ENCODE peak calls at places on chromosomes 3 and 15, in ten cellular contexts. One of them, this sample, is unnamed.

GRCh38 chr3:196778755-196779154 is 39.1 kb downstream of the PAK2 start:
- DNase-seq in tibial nerve: no peak
- DNase-seq in AG10803: peak; percentile 86
- DNase-seq in CD4-positive, alpha-beta T cell: no peak
- DNase-seq in mucosa of descending colon: no peak
- DNase-seq in omental fat pad: no peak
- DNase-seq in upper lobe of right lung: no peak
- DNase-seq in psoas muscle: no peak
- DNase-seq in RWPE1: no peak
- DNase-seq in B cell: no peak
- DNase-seq in this sample: no peak

GRCh38 chr15:95405447-95405846 is 925.1 kb upstream of the NR2F2 start:
- DNase-seq in tibial nerve: no peak
- DNase-seq in AG10803: peak; percentile 8
- DNase-seq in CD4-positive, alpha-beta T cell: no peak
- DNase-seq in mucosa of descending colon: no peak
- DNase-seq in omental fat pad: no peak
- DNase-seq in upper lobe of right lung: no peak
- DNase-seq in psoas muscle: no peak
- DNase-seq in RWPE1: no peak
- DNase-seq in B cell: no peak
- DNase-seq in this sample: no peak

GRCh38 chr3:40899286-40899712 is 300.0 kb upstream of the CTNNB1 start:
- DNase-seq in tibial nerve: no peak
- DNase-seq in AG10803: peak; percentile 42
- DNase-seq in CD4-positive, alpha-beta T cell: no peak
- DNase-seq in mucosa of descending colon: no peak
- DNase-seq in omental fat pad: no peak
- DNase-seq in upper lobe of right lung: no peak
- DNase-seq in psoas muscle: no peak
- DNase-seq in RWPE1: peak; percentile 11
- DNase-seq in B cell: no peak
- DNase-seq in this sample: no peak

GRCh38 chr15:94287794-94288246 is 56.5 kb downstream of the MCTP2 start:
- DNase-seq in tibial nerve: no peak
- DNase-seq in AG10803: no peak
- DNase-seq in CD4-positive, alpha-beta T cell: no peak
- DNase-seq in mucosa of descending colon: no peak
- DNase-seq in omental fat pad: no peak
- DNase-seq in upper lobe of right lung: no peak
- DNase-seq in psoas muscle: no peak
- DNase-seq in RWPE1: no peak
- DNase-seq in B cell: peak; percentile 84
- DNase-seq in this sample: no peak

GRCh38 chr3:124700880-124701684 is 29.2 kb upstream of the UMPS start:
- DNase-seq in tibial nerve: no peak
- DNase-seq in AG10803: peak; percentile 29
- DNase-seq in CD4-positive, alpha-beta T cell: no peak
- DNase-seq in mucosa of descending colon: no peak
- DNase-seq in omental fat pad: no peak
- DNase-seq in upper lobe of right lung: no peak
- DNase-seq in psoas muscle: no peak
- DNase-seq in RWPE1: no peak
- DNase-seq in B cell: no peak
- DNase-seq in this sample: no peak

GRCh38 chr3:188335656-188336055 is 181.7 kb downstream of the LPP start:
- DNase-seq in tibial nerve: no peak
- DNase-seq in AG10803: no peak
- DNase-seq in CD4-positive, alpha-beta T cell: no peak
- DNase-seq in mucosa of descending colon: no peak
- DNase-seq in omental fat pad: no peak
- DNase-seq in upper lobe of right lung: no peak
- DNase-seq in psoas muscle: no peak
- DNase-seq in RWPE1: no peak
- DNase-seq in B cell: no peak
- DNase-seq in this sample: no peak

GRCh38 chr3:80035021-80035420 is 267.2 kb upstream of the ROBO1 start:
- DNase-seq in tibial nerve: no peak
- DNase-seq in AG10803: no peak
- DNase-seq in CD4-positive, alpha-beta T cell: no peak
- DNase-seq in mucosa of descending colon: no peak
- DNase-seq in omental fat pad: no peak
- DNase-seq in upper lobe of right lung: no peak
- DNase-seq in psoas muscle: no peak
- DNase-seq in RWPE1: no peak
- DNase-seq in B cell: no peak
- DNase-seq in this sample: no peak

GRCh38 chr3:98534734-98535133 is 3.0 kb downstream of the GPR15 start:
- DNase-seq in tibial nerve: no peak
- DNase-seq in AG10803: no peak
- DNase-seq in CD4-positive, alpha-beta T cell: no peak
- DNase-seq in mucosa of descending colon: no peak
- DNase-seq in omental fat pad: no peak
- DNase-seq in upper lobe of right lung: no peak
- DNase-seq in psoas muscle: no peak
- DNase-seq in RWPE1: no peak
- DNase-seq in B cell: no peak
- DNase-seq in this sample: no peak

GRCh38 chr3:52481819-52482521 is 13.2 kb upstream of the STAB1 start:
- DNase-seq in tibial nerve: no peak
- DNase-seq in AG10803: no peak
- DNase-seq in CD4-positive, alpha-beta T cell: no peak
- DNase-seq in mucosa of descending colon: no peak
- DNase-seq in omental fat pad: no peak
- DNase-seq in upper lobe of right lung: peak; percentile 68
- DNase-seq in psoas muscle: peak; percentile 33
- DNase-seq in RWPE1: no peak
- DNase-seq in B cell: no peak
- DNase-seq in this sample: peak; percentile 39

GRCh38 chr15:74035121-74035829 is 40.8 kb downstream of the PML start:
- DNase-seq in tibial nerve: no peak
- DNase-seq in AG10803: no peak
- DNase-seq in CD4-positive, alpha-beta T cell: no peak
- DNase-seq in mucosa of descending colon: no peak
- DNase-seq in omental fat pad: no peak
- DNase-seq in upper lobe of right lung: no peak
- DNase-seq in psoas muscle: no peak
- DNase-seq in RWPE1: no peak
- DNase-seq in B cell: no peak
- DNase-seq in this sample: no peak
- TF ChIP-seq CTCF in tibial nerve: no peak
- TF ChIP-seq CTCF in AG10803: no peak
- TF ChIP-seq CTCF in CD4-positive, alpha-beta T cell: no peak
- TF ChIP-seq CTCF in mucosa of descending colon: no peak
- TF ChIP-seq CTCF in omental fat pad: no peak
- TF ChIP-seq CTCF in upper lobe of right lung: no peak
- TF ChIP-seq CTCF in psoas muscle: no peak
- TF ChIP-seq CTCF in RWPE1: no peak
- TF ChIP-seq CTCF in B cell: no peak
- TF ChIP-seq CTCF in this sample: no peak

GRCh38 chr3:58452176-58452575 is 18.5 kb upstream of the PDHB start:
- DNase-seq in tibial nerve: no peak
- DNase-seq in AG10803: no peak
- DNase-seq in CD4-positive, alpha-beta T cell: no peak
- DNase-seq in mucosa of descending colon: no peak
- DNase-seq in omental fat pad: no peak
- DNase-seq in upper lobe of right lung: no peak
- DNase-seq in psoas muscle: no peak
- DNase-seq in RWPE1: no peak
- DNase-seq in B cell: no peak
- DNase-seq in this sample: no peak
- TF ChIP-seq CTCF in tibial nerve: no peak
- TF ChIP-seq CTCF in AG10803: no peak
- TF ChIP-seq CTCF in CD4-positive, alpha-beta T cell: no peak
- TF ChIP-seq CTCF in mucosa of descending colon: no peak
- TF ChIP-seq CTCF in omental fat pad: no peak
- TF ChIP-seq CTCF in upper lobe of right lung: no peak
- TF ChIP-seq CTCF in psoas muscle: no peak
- TF ChIP-seq CTCF in RWPE1: no peak
- TF ChIP-seq CTCF in B cell: no peak
- TF ChIP-seq CTCF in this sample: no peak

GRCh38 chr15:47377465-47377864 is 339.8 kb upstream of the SEMA6D start:
- DNase-seq in tibial nerve: no peak
- DNase-seq in AG10803: no peak
- DNase-seq in CD4-positive, alpha-beta T cell: no peak
- DNase-seq in mucosa of descending colon: no peak
- DNase-seq in omental fat pad: no peak
- DNase-seq in upper lobe of right lung: no peak
- DNase-seq in psoas muscle: no peak
- DNase-seq in RWPE1: no peak
- DNase-seq in B cell: no peak
- DNase-seq in this sample: no peak

GRCh38 chr15:47371939-47372338 is 345.4 kb upstream of the SEMA6D start:
- DNase-seq in tibial nerve: no peak
- DNase-seq in AG10803: no peak
- DNase-seq in CD4-positive, alpha-beta T cell: no peak
- DNase-seq in mucosa of descending colon: no peak
- DNase-seq in omental fat pad: no peak
- DNase-seq in upper lobe of right lung: no peak
- DNase-seq in psoas muscle: no peak
- DNase-seq in RWPE1: no peak
- DNase-seq in B cell: no peak
- DNase-seq in this sample: no peak

GRCh38 chr15:47376190-47376589 is 341.1 kb upstream of the SEMA6D start:
- DNase-seq in tibial nerve: no peak
- DNase-seq in AG10803: no peak
- DNase-seq in CD4-positive, alpha-beta T cell: no peak
- DNase-seq in mucosa of descending colon: no peak
- DNase-seq in omental fat pad: no peak
- DNase-seq in upper lobe of right lung: no peak
- DNase-seq in psoas muscle: no peak
- DNase-seq in RWPE1: no peak
- DNase-seq in B cell: no peak
- DNase-seq in this sample: no peak

GRCh38 chr15:47378527-47378926 is 338.8 kb upstream of the SEMA6D start:
- DNase-seq in tibial nerve: no peak
- DNase-seq in AG10803: no peak
- DNase-seq in CD4-positive, alpha-beta T cell: no peak
- DNase-seq in mucosa of descending colon: no peak
- DNase-seq in omental fat pad: no peak
- DNase-seq in upper lobe of right lung: no peak
- DNase-seq in psoas muscle: no peak
- DNase-seq in RWPE1: no peak
- DNase-seq in B cell: no peak
- DNase-seq in this sample: no peak

GRCh38 chr15:47374222-47374621 is 343.1 kb upstream of the SEMA6D start:
- DNase-seq in tibial nerve: no peak
- DNase-seq in AG10803: peak; percentile 5
- DNase-seq in CD4-positive, alpha-beta T cell: no peak
- DNase-seq in mucosa of descending colon: no peak
- DNase-seq in omental fat pad: no peak
- DNase-seq in upper lobe of right lung: no peak
- DNase-seq in psoas muscle: no peak
- DNase-seq in RWPE1: peak; percentile 7
- DNase-seq in B cell: no peak
- DNase-seq in this sample: no peak
- TF ChIP-seq CTCF in tibial nerve: no peak
- TF ChIP-seq CTCF in AG10803: peak; percentile 43
- TF ChIP-seq CTCF in CD4-positive, alpha-beta T cell: no peak
- TF ChIP-seq CTCF in mucosa of descending colon: no peak
- TF ChIP-seq CTCF in omental fat pad: no peak
- TF ChIP-seq CTCF in upper lobe of right lung: peak; percentile 5
- TF ChIP-seq CTCF in psoas muscle: peak; percentile 5
- TF ChIP-seq CTCF in RWPE1: no peak
- TF ChIP-seq CTCF in B cell: no peak
- TF ChIP-seq CTCF in this sample: no peak

GRCh38 chr15:73717802-73718201 is 33.6 kb downstream of the CD276 start:
- DNase-seq in tibial nerve: no peak
- DNase-seq in AG10803: no peak
- DNase-seq in CD4-positive, alpha-beta T cell: no peak
- DNase-seq in mucosa of descending colon: no peak
- DNase-seq in omental fat pad: no peak
- DNase-seq in upper lobe of right lung: no peak
- DNase-seq in psoas muscle: no peak
- DNase-seq in RWPE1: no peak
- DNase-seq in B cell: no peak
- DNase-seq in this sample: no peak
- TF ChIP-seq CTCF in tibial nerve: no peak
- TF ChIP-seq CTCF in AG10803: peak; percentile 8
- TF ChIP-seq CTCF in CD4-positive, alpha-beta T cell: no peak
- TF ChIP-seq CTCF in mucosa of descending colon: no peak
- TF ChIP-seq CTCF in omental fat pad: no peak
- TF ChIP-seq CTCF in upper lobe of right lung: no peak
- TF ChIP-seq CTCF in psoas muscle: no peak
- TF ChIP-seq CTCF in RWPE1: no peak
- TF ChIP-seq CTCF in B cell: no peak
- TF ChIP-seq CTCF in this sample: peak; percentile 35

DNA sequence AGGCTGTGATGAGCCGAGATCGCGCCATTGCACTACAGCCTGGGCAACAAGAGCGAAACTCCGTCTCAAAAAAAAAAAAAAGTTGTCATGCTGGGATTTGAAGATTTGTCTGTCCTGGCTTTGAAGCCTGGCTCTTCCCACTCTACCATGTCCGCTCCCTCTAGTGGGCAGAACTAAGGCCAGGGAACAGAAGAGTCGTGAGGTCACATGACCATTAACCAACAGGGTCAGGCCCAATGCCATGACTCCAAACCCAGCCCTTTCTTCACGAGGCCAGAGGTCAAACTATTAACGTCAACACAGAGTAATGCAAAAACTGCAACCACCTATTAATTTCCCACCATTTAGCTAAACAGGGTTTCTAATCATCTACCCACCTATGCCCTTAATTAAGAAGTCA is 212.1 kb downstream of the ADAMTS17 start:
- DNase-seq in tibial nerve: no peak
- DNase-seq in AG10803: no peak
- DNase-seq in CD4-positive, alpha-beta T cell: no peak
- DNase-seq in mucosa of descending colon: no peak
- DNase-seq in omental fat pad: no peak
- DNase-seq in upper lobe of right lung: no peak
- DNase-seq in psoas muscle: no peak
- DNase-seq in RWPE1: no peak
- DNase-seq in B cell: no peak
- DNase-seq in this sample: no peak
- TF ChIP-seq CTCF in tibial nerve: no peak
- TF ChIP-seq CTCF in AG10803: no peak
- TF ChIP-seq CTCF in CD4-positive, alpha-beta T cell: no peak
- TF ChIP-seq CTCF in mucosa of descending colon: no peak
- TF ChIP-seq CTCF in omental fat pad: no peak
- TF ChIP-seq CTCF in upper lobe of right lung: no peak
- TF ChIP-seq CTCF in psoas muscle: no peak
- TF ChIP-seq CTCF in RWPE1: no peak
- TF ChIP-seq CTCF in B cell: no peak
- TF ChIP-seq CTCF in this sample: no peak

GRCh38 chr3:182618085-182618732 is 175.1 kb upstream of the ATP11B start:
- DNase-seq in tibial nerve: peak; percentile 10
- DNase-seq in AG10803: peak; percentile 1
- DNase-seq in CD4-positive, alpha-beta T cell: no peak
- DNase-seq in mucosa of descending colon: no peak
- DNase-seq in omental fat pad: no peak
- DNase-seq in upper lobe of right lung: no peak
- DNase-seq in psoas muscle: no peak
- DNase-seq in RWPE1: no peak
- DNase-seq in B cell: peak; percentile 1
- DNase-seq in this sample: peak; percentile 19
- TF ChIP-seq CTCF in tibial nerve: peak; percentile 43
- TF ChIP-seq CTCF in AG10803: peak; percentile 37
- TF ChIP-seq CTCF in CD4-positive, alpha-beta T cell: no peak
- TF ChIP-seq CTCF in mucosa of descending colon: no peak
- TF ChIP-seq CTCF in omental fat pad: no peak
- TF ChIP-seq CTCF in upper lobe of right lung: peak; percentile 26
- TF ChIP-seq CTCF in psoas muscle: peak; percentile 20
- TF ChIP-seq CTCF in RWPE1: peak; percentile 73
- TF ChIP-seq CTCF in B cell: no peak
- TF ChIP-seq CTCF in this sample: peak; percentile 85